ENCODE peak calls at places on chromosomes 4 and X, in five cellular contexts. K is testis; T is spleen; C is CD8-positive, alpha-beta T cell; I is hepatocyte. E is an unnamed sample.

GRCh38 chrX:129782706-129783105 is 3.0 kb downstream of the SASH3 start:
- DNase-seq in K (no peak), T (no peak), C (no peak), I (no peak), E (no peak)

GRCh38 chrX:68695206-68695845 is 47.9 kb downstream of the STARD8 start:
- DNase-seq in K (no peak), T (peak), C (no peak), I (no peak), E (no peak)

GRCh38 chrX:38175140-38175539 is 45.5 kb downstream of the SRPX start:
- DNase-seq in K (peak), T (no peak), C (no peak), I (peak), E (no peak)

GRCh38 chrX:1717326-1717725 is 102.5 kb downstream of the ASMT start:
- DNase-seq in K (no peak), T (no peak), C (no peak), I (no peak), E (no peak)

GRCh38 chr4:129455462-129455861 is 359.5 kb downstream of the C4orf33 start:
- DNase-seq in K (no peak), T (no peak), C (no peak), I (no peak), E (no peak)

GRCh38 chr4:90074322-90074886 is 52.8 kb upstream of the CCSER1 start:
- DNase-seq in K (no peak), T (no peak), C (no peak), I (no peak), E (no peak)

GRCh38 chrX:38215141-38215540 is 5.5 kb downstream of the SRPX start:
- DNase-seq in K (no peak), T (no peak), C (no peak), I (no peak), E (no peak)

GRCh38 chr4:108247511-108248088 is 78.9 kb upstream of the LEF1 start:
- DNase-seq in K (no peak), T (no peak), C (no peak), I (peak), E (no peak)

GRCh38 chrX:47643926-47644325 is 6.4 kb downstream of the ELK1 start:
- DNase-seq in K (no peak), T (no peak), C (no peak), I (no peak), E (no peak)

GRCh38 chr4:5361968-5362367 is 310.7 kb downstream of the STK32B start:
- DNase-seq in K (no peak), T (no peak), C (no peak), I (peak), E (no peak)

GRCh38 chr4:156344397-156344796 is 390.7 kb upstream of the CTSO start:
- DNase-seq in K (no peak), T (no peak), C (no peak), I (no peak), E (no peak)

GRCh38 chrX:23398570-23398969 is 63.9 kb downstream of the PTCHD1 start:
- DNase-seq in K (no peak), T (no peak), C (no peak), I (no peak), E (no peak)

GRCh38 chr4:177562859-177563258 is 120.6 kb upstream of the AGA start:
- DNase-seq in K (no peak), T (no peak), C (no peak), I (no peak), E (no peak)

GRCh38 chrX:26952213-26952612 is 510.9 kb downstream of the PPP4R3C start:
- DNase-seq in K (no peak), T (no peak), C (no peak), I (no peak), E (no peak)

GRCh38 chr4:8550691-8551090 is 29.5 kb upstream of the GPR78 start:
- DNase-seq in K (no peak), T (peak), C (no peak), I (no peak), E (no peak)

GRCh38 chr4:99857302-99857701 is 36.9 kb downstream of the LAMTOR3 start:
- DNase-seq in K (no peak), T (no peak), C (no peak), I (no peak), E (no peak)

GRCh38 chr4:69154021-69154420 is 57.7 kb downstream of the UGT2B7 start:
- DNase-seq in K (no peak), T (no peak), C (no peak), I (no peak), E (no peak)

DNA sequence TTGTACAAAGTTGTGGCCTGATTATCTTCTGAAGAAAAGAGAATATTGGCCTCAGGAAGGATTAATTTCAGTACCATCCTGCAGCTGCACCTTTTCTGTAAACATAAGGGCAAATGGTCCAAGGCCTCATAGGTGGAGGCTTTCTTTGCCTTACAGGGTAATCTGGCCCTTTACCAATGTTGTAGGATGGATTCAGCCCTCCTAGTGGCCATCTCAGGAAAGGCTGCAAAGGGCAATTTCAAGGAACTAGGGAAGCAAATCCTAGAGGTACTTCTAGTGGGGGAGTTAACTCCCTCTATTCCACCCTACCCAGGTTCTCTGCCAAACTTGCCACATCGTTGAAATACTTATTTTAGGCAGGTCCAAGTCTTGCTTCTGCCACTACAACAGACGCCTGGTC is 57.6 kb downstream of the UGT2B11 start:
- DNase-seq in K (no peak), T (no peak), C (no peak), I (no peak), E (no peak)
- TF ChIP-seq CTCF in K (no peak), T (no peak), C (no peak), I (no peak), E (no peak)

DNA sequence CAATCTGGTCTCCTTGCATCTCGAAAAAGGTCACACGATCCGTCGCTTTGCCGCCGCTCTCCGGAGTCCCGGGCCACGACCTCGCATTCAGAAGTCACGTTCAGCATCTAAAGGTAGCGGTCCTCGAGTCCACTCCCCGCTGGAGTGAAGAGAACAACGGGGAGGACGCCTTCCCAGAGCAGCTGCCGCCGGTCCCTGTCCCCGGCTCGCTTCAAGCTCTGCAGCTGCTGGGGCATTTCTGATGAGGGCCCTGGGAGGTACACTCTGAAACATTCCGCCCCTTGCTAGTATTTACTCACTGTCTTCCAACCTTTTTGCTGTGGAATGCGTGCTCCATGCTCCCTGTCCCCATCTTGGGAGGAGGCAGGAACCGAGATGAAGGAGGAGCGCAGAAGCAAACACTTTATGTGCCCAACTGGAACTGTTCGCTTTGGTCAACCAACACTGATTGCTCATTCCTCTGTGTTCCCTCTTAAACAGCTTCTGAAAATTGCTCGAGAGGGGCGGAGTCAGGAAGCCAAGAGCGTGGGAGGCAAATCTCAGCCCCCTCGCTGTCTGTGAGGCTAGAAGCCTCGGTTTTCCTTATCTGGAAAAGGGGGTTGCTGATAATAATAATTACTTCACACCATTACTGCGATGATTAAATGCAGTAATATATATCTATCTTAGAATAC is 6.4 kb upstream of the VAMP7 start:
- DNase-seq in K (no peak), T (no peak), C (no peak), I (no peak), E (no peak)
- H3K4me3 ChIP-seq in K (peak), T (no peak), C (no peak), I (no peak), E (peak)

GRCh38 chrX:77298790-77299189 is 148.4 kb upstream of the FGF16 start:
- DNase-seq in K (no peak), T (no peak), C (no peak), I (no peak), E (no peak)
- TF ChIP-seq CTCF in K (no peak), T (no peak), C (no peak), I (no peak), E (no peak)

DNA sequence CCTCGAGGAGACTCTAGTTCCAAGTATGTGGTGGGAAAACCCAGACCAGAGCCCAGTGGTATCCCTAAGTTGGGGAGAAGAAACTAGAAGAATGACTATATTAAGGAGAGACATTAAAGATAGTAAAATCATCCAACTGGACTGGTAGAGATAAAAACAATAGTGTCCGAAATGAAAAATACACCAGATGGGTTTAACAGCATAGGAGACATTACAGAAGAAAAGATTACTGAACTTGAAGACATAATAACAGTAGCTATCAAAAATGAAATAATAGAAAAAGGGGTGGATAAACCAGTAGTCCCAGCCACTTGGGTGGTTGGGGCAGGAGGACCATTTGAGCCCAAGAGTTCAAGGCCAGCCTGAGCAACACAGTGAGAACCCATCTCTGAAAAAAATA is 31.9 kb downstream of the SMIM14 start:
- DNase-seq in K (no peak), T (no peak), C (no peak), I (no peak), E (no peak)
- H3K4me3 ChIP-seq in K (no peak), T (no peak), C (no peak), I (no peak), E (no peak)

DNA sequence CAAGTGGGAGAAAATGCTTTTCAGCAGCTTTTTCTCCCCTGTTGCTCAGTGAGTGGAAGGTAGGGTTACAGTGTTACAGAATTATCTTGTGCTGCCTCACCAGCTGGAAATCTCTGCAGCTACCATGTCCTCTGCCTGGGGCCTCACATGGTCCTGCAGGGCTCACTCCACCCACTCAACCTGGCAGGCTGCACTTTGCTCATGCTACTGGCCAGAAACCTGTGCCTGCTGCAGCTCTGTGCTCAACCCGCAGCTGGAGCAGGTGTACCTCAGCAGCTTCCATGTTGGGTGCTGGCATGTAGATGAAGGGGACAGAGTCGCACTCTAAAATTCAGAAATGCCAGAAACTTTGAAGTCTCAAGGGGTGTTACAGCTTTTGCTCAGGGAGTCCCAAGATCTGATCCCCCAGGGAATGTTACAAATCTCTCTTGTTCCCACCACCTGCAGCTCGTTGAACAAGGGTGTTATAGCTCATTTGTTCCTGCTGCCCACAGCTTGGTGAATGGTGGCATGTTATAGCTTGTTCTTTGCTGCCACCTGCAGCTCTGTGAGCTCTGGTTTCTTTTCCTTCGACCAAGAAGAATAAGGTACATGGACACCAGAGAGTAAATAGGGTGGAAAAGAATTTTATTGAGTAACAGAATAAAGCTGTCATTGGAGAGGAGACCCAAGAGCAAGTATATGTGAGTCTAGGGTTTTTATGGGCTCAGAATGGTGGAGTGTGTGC is 845.8 kb downstream of the TECRL start:
- DNase-seq in K (peak), T (no peak), C (no peak), I (peak), E (no peak)
- TF ChIP-seq CTCF in K (no peak), T (no peak), C (no peak), I (peak), E (no peak)

GRCh38 chr4:53120801-53121200 is 245.1 kb downstream of the SCFD2 start:
- DNase-seq in K (peak), T (no peak), C (no peak), I (no peak), E (no peak)

GRCh38 chr4:53116959-53117358 is 248.9 kb downstream of the SCFD2 start:
- DNase-seq in K (peak), T (no peak), C (no peak), I (peak), E (no peak)

GRCh38 chr4:53121304-53121865 is 244.5 kb downstream of the SCFD2 start:
- DNase-seq in K (peak), T (no peak), C (no peak), I (no peak), E (no peak)

GRCh38 chr4:53119685-53120084 is 246.2 kb downstream of the SCFD2 start:
- DNase-seq in K (peak), T (no peak), C (no peak), I (peak), E (no peak)

GRCh38 chr4:53118676-53119075 is 247.2 kb downstream of the SCFD2 start:
- DNase-seq in K (no peak), T (no peak), C (no peak), I (no peak), E (no peak)
- H3K4me3 ChIP-seq in K (no peak), T (no peak), C (no peak), I (no peak), E (no peak)

E was measured in gastrocnemius medialis.